ENCODE peak calls at places on chromosomes 5 and 9, in nine cellular contexts. O is NCI-H1048; W is GM04503; G is CD8-positive, alpha-beta T cell; A is stimulated activated naive CD4-positive, alpha-beta T cell; J is amygdala; X is heart right ventricle; V is CD8-positive, alpha-beta memory T cell; C is stimulated activated CD8-positive, alpha-beta memory T cell treated with anti-CD3 and anti-CD28 coated beads, Interleukin-4, amount 100 ng/mL, for 4 hours. Q is an unnamed sample.

GRCh38 chr9:33737811-33738606 is 57.4 kb upstream of the PRSS3 start:
- DNase-seq in O (no peak), W (no peak), G (no peak), A (no peak), J (no peak), X (peak), V (no peak), C (no peak), Q (no peak)

GRCh38 chr9:113737414-113738271 is 138.5 kb upstream of the ZNF618 start:
- DNase-seq in O (no peak), W (no peak), G (no peak), A (no peak), J (no peak), X (peak), V (no peak), C (no peak), Q (peak)

GRCh38 chr5:88734191-88734640 is 148.8 kb downstream of the MEF2C start:
- DNase-seq in O (no peak), W (no peak), G (no peak), A (no peak), J (no peak), X (peak), V (no peak), C (no peak), Q (no peak)

GRCh38 chr9:89605181-89606048 is 603 bp downstream of the GADD45G start:
- DNase-seq in O (no peak), W (no peak), G (peak), A (peak), J (no peak), X (peak), V (peak), C (peak), Q (peak)

GRCh38 chr5:34624711-34625110 is 31.4 kb upstream of the RAI14 start:
- DNase-seq in O (no peak), W (no peak), G (no peak), A (no peak), J (no peak), X (no peak), V (no peak), C (no peak), Q (no peak)

GRCh38 chr5:103867857-103868598 is 305.4 kb upstream of the NUDT12 start:
- DNase-seq in O (no peak), W (no peak), G (no peak), A (no peak), J (no peak), X (no peak), V (no peak), C (no peak), Q (no peak)

GRCh38 chr5:17713301-17713700 is 79.0 kb downstream of the TAF11L14 start:
- DNase-seq in O (no peak), W (no peak), G (no peak), A (no peak), J (no peak), X (no peak), V (no peak), C (no peak), Q (no peak)

GRCh38 chr5:115575167-115576070 is 26.9 kb downstream of the TICAM2 start:
- DNase-seq in O (no peak), W (no peak), G (no peak), A (no peak), J (no peak), X (no peak), V (no peak), C (no peak), Q (no peak)

GRCh38 chr5:133952729-133953567 is 15.5 kb downstream of the C5orf15 start:
- DNase-seq in O (no peak), W (peak), G (peak), A (no peak), J (no peak), X (peak), V (no peak), C (no peak), Q (peak)

Q was measured in tibial nerve.